ENCODE peak calls at places on chromosomes 6 and 20, in seven cellular contexts. M is HCT116, Q is K562, J is SK-N-SH, G is GM12878, N is H1, C is T47D. O is an unnamed sample.

GRCh38 chr6:88916615-88917198 is 46.7 kb downstream of the RNGTT start:
- DNase-seq in N (no peak), C (no peak), M (no peak), J (no peak), Q (no peak), G (no peak), O (no peak)

GRCh38 chr6:79878142-79878748 is 69.1 kb downstream of the ELOVL4 start:
- DNase-seq in N (no peak), C (peak), M (no peak), Q (no peak), J (no peak), G (no peak), O (no peak)

GRCh38 chr20:47487175-47487917 is 14.3 kb upstream of the NCOA3 start:
- DNase-seq in M (no peak), Q (peak), C (no peak), N (no peak), G (peak), J (no peak), O (no peak)

GRCh38 chr20:61719691-61720347 is 345.9 kb downstream of the TAF4 start:
- DNase-seq in N (no peak), G (no peak), M (no peak), C (no peak), Q (no peak), J (no peak), O (no peak)

GRCh38 chr6:103983000-103983399 is 876.7 kb downstream of the HACE1 start:
- DNase-seq in Q (no peak), G (no peak), M (no peak), J (peak), C (no peak), N (no peak), O (no peak)

GRCh38 chr20:50244352-50245149 is 53.9 kb downstream of the CEBPB start:
- DNase-seq in G (no peak), Q (no peak), N (no peak), C (no peak), J (no peak), M (peak), O (no peak)

GRCh38 chr20:31716818-31717477 is 5.7 kb downstream of the BCL2L1 start:
- DNase-seq in M (no peak), C (no peak), Q (no peak), J (no peak), G (no peak), N (no peak), O (no peak)

GRCh38 chr6:41462980-41463930 is 82.9 kb upstream of the FOXP4 start:
- DNase-seq in J (peak), M (peak), N (no peak), C (peak), G (no peak), Q (peak), O (peak)

GRCh38 chr6:52667572-52667971 is 3.3 kb upstream of the TMEM14A start:
- DNase-seq in M (no peak), J (no peak), C (no peak), G (peak), Q (no peak), N (no peak), O (no peak)

GRCh38 chr20:47607208-47607613 is 105.5 kb downstream of the NCOA3 start:
- DNase-seq in G (no peak), N (no peak), J (no peak), C (no peak), Q (no peak), M (peak), O (no peak)

GRCh38 chr20:5918856-5919633 is 31.3 kb downstream of the TRMT6 start:
- DNase-seq in N (no peak), M (no peak), G (no peak), C (no peak), Q (no peak), J (no peak), O (peak)

GRCh38 chr20:24745206-24745605 is 203.9 kb upstream of the CST7 start:
- DNase-seq in J (no peak), C (no peak), Q (no peak), G (no peak), N (no peak), M (no peak), O (no peak)

GRCh38 chr20:24745617-24746350 is 203.3 kb upstream of the CST7 start:
- DNase-seq in J (no peak), N (no peak), Q (no peak), M (no peak), C (no peak), G (no peak), O (no peak)

GRCh38 chr20:24747015-24747712 is 201.9 kb upstream of the CST7 start:
- DNase-seq in G (no peak), M (no peak), J (no peak), N (no peak), Q (no peak), C (no peak), O (no peak)

GRCh38 chr20:24746351-24746685 is 202.8 kb upstream of the CST7 start:
- DNase-seq in G (no peak), Q (no peak), N (no peak), J (no peak), C (peak), M (peak), O (no peak)

DNA sequence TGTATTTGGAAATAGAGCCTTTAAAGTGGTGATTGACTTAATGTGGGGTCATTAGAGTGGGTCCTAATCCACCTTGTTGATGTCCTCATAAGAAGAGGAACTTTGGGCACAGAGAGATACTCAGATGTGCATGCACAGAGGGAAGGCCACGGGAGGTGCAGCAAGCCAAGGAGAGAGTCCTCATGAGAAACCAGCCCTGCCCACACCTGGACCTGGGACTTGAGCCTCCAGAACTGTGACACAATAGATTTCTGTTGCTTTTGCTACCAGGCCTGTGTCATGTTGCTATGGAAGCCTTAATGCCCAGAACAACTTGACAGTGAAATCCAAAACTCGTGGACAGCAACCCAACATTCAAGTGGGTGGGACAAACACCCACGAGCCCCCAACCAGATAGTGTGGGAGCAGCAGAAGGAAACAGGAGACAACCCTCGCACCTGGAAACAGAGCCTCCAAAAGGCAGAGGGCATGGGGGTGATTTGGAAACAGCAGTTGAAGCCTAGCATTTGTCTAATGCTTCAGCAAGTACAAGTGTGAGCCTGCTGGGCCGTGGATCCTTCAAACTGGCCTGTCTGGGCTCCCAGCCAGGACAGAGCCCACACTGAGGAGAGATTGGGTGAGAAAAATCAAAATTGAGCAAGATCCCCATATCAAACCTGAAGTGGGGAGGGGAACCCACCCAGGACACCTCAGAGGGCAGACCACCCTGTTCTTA is 201.0 kb upstream of the CST7 start:
- DNase-seq in J (no peak), G (no peak), N (no peak), Q (no peak), C (no peak), M (no peak), O (no peak)
- TF ChIP-seq JUND in J (no peak), G (no peak), N (no peak), Q (no peak), C (no peak), M (no peak), O (no peak)

DNA sequence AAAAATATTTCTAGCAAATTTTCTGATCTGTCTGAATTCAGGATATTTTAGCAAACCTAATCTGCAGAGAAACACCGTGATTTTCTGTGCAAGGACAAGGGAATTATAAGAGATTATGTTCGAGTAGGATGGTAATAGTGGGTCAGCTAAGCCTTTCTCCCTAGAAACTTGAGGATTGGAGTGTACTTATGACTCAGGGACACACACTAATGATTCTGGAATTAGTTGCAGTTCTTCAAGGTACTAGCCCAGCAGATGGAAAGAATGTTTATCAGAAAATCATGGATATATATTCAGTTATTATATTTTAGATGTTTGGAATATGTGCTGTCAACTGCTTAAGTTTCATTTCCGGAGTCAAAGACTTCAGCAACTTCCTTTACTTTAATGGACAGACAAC is 177.1 kb upstream of the MAP3K7 start:
- DNase-seq in J (no peak), Q (no peak), C (no peak), N (no peak), G (no peak), M (no peak), O (no peak)
- TF ChIP-seq JUND in J (peak), Q (no peak), C (no peak), N (no peak), G (no peak), M (no peak), O (no peak)

GRCh38 chr6:132330759-132331158 is 70.5 kb downstream of the MOXD1 start:
- DNase-seq in C (no peak), G (no peak), Q (no peak), N (no peak), M (no peak), J (no peak), O (no peak)

GRCh38 chr6:132334517-132334876 is 66.8 kb downstream of the MOXD1 start:
- DNase-seq in N (no peak), J (no peak), C (no peak), G (no peak), Q (no peak), M (no peak), O (no peak)

DNA sequence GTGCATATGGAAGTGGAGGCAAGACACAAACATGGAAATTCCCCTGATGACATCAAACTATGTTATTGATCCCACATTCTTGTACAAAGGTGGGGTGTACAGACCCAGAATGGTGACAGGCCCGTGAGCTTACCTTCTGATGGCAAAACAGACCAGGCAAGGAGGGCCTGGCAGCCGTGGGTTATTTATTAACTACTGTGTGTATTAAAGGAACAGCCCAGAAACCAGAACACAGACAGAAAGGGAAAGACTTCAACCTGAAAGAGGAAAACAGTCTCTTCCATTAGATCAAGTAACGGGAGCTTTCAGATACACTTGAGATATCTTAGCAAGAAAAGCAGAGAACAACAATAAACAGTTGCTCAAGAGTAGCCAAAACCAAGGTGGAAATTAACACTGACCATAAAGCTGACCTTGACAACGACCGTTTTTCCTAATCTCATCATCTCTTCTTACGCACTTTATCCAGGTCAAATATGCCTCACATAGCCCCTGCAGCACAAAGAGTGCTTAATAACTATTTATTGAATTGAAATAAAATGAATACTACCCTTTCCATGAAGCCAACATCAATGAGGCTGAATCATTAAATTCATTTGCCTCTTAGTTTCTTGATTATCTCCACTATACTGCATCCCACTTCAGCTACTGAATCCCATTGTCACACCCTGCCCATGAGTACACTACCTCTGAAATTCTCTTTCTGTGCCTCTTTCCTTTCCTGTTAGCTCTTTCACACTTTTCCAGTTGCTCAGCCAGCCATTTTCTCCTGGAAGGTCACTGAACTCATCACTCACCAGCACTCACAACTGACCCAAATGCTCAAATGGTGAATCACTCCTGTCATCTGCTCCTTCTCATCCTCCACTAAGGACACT is 67.4 kb downstream of the MOXD1 start:
- DNase-seq in J (peak), C (peak), G (no peak), M (peak), Q (no peak), N (peak), O (peak)
- TF ChIP-seq JUND in J (peak), C (no peak), G (no peak), M (peak), Q (no peak), N (peak), O (peak)

DNA sequence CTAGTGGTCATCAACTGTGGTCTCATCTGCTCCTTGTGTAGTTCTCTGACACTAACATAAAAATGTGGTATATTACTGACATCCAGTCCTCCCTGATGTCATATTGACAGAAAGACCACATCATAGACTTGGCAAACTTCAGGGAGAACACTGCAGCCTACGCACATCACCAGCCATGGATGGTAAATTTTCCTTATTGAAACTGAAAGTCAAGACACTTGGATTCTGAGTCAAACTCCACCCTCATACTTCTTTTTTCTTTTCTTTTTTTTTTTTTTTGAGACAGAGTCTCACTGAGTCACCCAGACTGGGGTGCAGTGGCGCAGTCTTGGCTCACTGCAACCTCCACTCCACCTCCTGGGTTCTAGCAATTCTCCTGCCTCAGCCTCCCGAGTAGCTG is 25.4 kb downstream of the NDRG3 start:
- DNase-seq in M (no peak), J (no peak), C (no peak), G (no peak), N (no peak), Q (no peak), O (no peak)
- TF ChIP-seq JUND in M (no peak), J (no peak), C (no peak), G (no peak), N (no peak), Q (no peak), O (no peak)

GRCh38 chr6:53765270-53765669 is 29.5 kb upstream of the LRRC1 start:
- DNase-seq in J (no peak), Q (no peak), G (no peak), M (no peak), C (peak), N (no peak), O (no peak)
- TF ChIP-seq JUND in J (no peak), Q (no peak), G (no peak), M (no peak), C (no peak), N (no peak), O (no peak)

DNA sequence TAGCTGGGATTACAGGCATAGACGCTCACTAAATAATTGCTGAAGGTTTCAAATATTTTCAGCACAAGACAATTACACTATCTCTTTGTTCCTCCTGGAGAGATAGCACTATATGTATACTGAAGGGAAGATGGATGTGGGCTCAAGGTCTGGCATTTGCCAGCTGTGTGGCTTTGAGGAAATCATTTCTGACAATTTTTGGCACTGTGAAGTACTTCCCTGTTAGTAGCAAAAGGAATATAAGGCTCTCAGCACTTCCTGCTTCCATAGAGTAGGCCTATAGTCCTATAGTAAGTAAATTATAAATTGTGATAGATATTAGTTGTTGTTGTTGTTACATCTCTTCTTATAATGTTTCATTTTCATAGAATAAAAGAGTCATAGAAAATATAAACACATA is 271.1 kb downstream of the SAMD5 start:
- DNase-seq in N (no peak), M (no peak), C (no peak), J (no peak), G (no peak), Q (no peak), O (no peak)
- TF ChIP-seq JUND in N (no peak), M (no peak), C (no peak), J (no peak), G (no peak), Q (no peak), O (no peak)

DNA sequence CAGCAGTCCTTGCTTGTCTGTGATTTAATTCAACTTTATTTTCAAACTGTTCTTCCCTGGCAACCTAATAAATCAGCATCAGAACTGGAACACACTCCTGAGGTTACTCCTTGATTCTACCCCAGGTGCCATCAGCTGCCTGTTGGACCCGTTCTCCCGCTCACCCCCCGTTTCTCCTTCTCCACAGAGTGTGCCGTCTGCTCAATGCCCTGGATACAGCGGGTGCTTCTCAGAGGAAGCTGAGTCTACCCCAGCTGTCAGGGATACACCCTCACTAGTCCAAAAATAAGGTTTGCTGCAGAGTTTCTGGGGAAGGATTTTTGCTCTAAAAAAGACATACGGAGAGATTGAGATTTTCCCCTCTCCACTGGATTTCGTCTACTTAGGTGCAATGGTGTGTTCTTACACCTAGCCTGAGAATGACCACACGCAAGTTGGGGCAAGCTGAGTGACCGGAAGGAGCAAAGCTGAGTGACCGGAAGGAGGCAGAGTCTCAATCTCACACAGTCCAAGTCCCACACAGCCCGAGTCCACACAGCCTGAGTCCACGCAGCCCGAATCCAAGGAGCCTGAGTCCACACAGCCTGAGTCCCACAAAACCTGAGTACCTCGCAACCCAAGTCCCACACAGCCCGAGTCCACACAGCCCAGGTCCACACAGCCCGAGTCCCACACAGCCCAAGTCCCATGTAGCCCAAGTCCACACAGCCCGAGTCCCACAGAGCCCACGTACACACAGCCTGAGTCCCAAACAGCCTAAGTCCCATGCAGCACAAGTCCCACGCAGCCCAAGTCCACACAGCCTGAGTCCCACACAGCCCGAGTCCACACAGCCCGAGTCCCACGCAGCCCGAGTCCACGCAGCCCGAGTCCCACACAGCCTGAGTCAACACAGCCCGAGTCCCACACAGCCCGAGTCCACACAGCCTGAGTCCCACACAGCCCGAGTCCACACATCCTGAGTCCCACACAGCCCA is 58.6 kb upstream of the DACT2 start:
- DNase-seq in C (no peak), J (no peak), M (no peak), G (no peak), Q (no peak), N (no peak), O (no peak)
- TF ChIP-seq JUND in C (no peak), J (no peak), M (no peak), G (no peak), Q (no peak), N (no peak), O (no peak)

O was measured in HepG2.